ENCODE peak calls at places on chromosomes 3 and 15, in four cellular contexts. One of them, this sample, is unnamed.

GRCh38 chr15:59741274-59741906 is 52.3 kb upstream of the BNIP2 start:
- DNase-seq in astrocyte: no peak
- DNase-seq in H9: peak
- DNase-seq in K562: no peak
- DNase-seq in this sample: peak

GRCh38 chr3:181521831-181522230 is 189.9 kb upstream of the SOX2 start:
- DNase-seq in H9: no peak
- DNase-seq in astrocyte: no peak
- DNase-seq in K562: no peak
- DNase-seq in this sample: no peak

GRCh38 chr3:31958721-31959152 is 22.3 kb downstream of the OSBPL10 start:
- DNase-seq in H9: no peak
- DNase-seq in astrocyte: no peak
- DNase-seq in K562: no peak
- DNase-seq in this sample: no peak

GRCh38 chr3:3464131-3464530 is 284.6 kb upstream of the CRBN start:
- DNase-seq in H9: no peak
- DNase-seq in K562: no peak
- DNase-seq in astrocyte: no peak
- DNase-seq in this sample: peak

GRCh38 chr3:153291052-153291689 is 129.1 kb downstream of the RAP2B start:
- DNase-seq in astrocyte: no peak
- DNase-seq in H9: no peak
- DNase-seq in K562: peak
- DNase-seq in this sample: peak

GRCh38 chr15:33655488-33655887 is 312.8 kb upstream of the CHRM5 start:
- DNase-seq in H9: no peak
- DNase-seq in K562: no peak
- DNase-seq in astrocyte: no peak
- DNase-seq in this sample: no peak

GRCh38 chr3:194824676-194825075 is 139.0 kb downstream of the FAM43A start:
- DNase-seq in H9: no peak
- DNase-seq in K562: no peak
- DNase-seq in astrocyte: peak
- DNase-seq in this sample: no peak

GRCh38 chr15:45664451-45664850 is 29.6 kb downstream of the SQOR start:
- DNase-seq in K562: no peak
- DNase-seq in astrocyte: peak
- DNase-seq in H9: no peak
- DNase-seq in this sample: no peak

GRCh38 chr3:123046262-123046873 is 18.8 kb upstream of the SEMA5B start:
- DNase-seq in H9: no peak
- DNase-seq in astrocyte: no peak
- DNase-seq in K562: no peak
- DNase-seq in this sample: no peak

GRCh38 chr3:181723568-181724431 is 12.1 kb downstream of the SOX2 start:
- DNase-seq in K562: no peak
- DNase-seq in astrocyte: no peak
- DNase-seq in H9: no peak
- DNase-seq in this sample: no peak

GRCh38 chr15:37581866-37582532 is 352.4 kb upstream of the TMCO5A start:
- DNase-seq in H9: peak
- DNase-seq in astrocyte: no peak
- DNase-seq in K562: no peak
- DNase-seq in this sample: no peak

GRCh38 chr3:38255627-38256026 is 10.0 kb upstream of the SLC22A13 start:
- DNase-seq in H9: no peak
- DNase-seq in K562: no peak
- DNase-seq in astrocyte: no peak
- DNase-seq in this sample: no peak

GRCh38 chr3:104437131-104437750 is 929.5 kb upstream of the ALCAM start:
- DNase-seq in astrocyte: peak
- DNase-seq in H9: no peak
- DNase-seq in K562: no peak
- DNase-seq in this sample: no peak

GRCh38 chr3:112109313-112109712 is 23.1 kb downstream of the C3orf52 start:
- DNase-seq in K562: no peak
- DNase-seq in astrocyte: no peak
- DNase-seq in H9: no peak
- DNase-seq in this sample: no peak
- H2AFZ ChIP-seq in K562: no peak
- H2AFZ ChIP-seq in astrocyte: no peak
- H2AFZ ChIP-seq in H9: no peak
- H2AFZ ChIP-seq in this sample: no peak

GRCh38 chr3:112811150-112811884 is 35.3 kb downstream of the CD200R1L start:
- DNase-seq in astrocyte: peak
- DNase-seq in K562: no peak
- DNase-seq in H9: no peak
- DNase-seq in this sample: no peak
- H2AFZ ChIP-seq in astrocyte: no peak
- H2AFZ ChIP-seq in K562: no peak
- H2AFZ ChIP-seq in H9: no peak
- H2AFZ ChIP-seq in this sample: no peak

GRCh38 chr3:176953106-176954080 is 243.9 kb downstream of the TBL1XR1 start:
- DNase-seq in astrocyte: peak
- DNase-seq in H9: no peak
- DNase-seq in K562: no peak
- DNase-seq in this sample: no peak
- H2AFZ ChIP-seq in astrocyte: no peak
- H2AFZ ChIP-seq in H9: no peak
- H2AFZ ChIP-seq in K562: no peak
- H2AFZ ChIP-seq in this sample: no peak

DNA sequence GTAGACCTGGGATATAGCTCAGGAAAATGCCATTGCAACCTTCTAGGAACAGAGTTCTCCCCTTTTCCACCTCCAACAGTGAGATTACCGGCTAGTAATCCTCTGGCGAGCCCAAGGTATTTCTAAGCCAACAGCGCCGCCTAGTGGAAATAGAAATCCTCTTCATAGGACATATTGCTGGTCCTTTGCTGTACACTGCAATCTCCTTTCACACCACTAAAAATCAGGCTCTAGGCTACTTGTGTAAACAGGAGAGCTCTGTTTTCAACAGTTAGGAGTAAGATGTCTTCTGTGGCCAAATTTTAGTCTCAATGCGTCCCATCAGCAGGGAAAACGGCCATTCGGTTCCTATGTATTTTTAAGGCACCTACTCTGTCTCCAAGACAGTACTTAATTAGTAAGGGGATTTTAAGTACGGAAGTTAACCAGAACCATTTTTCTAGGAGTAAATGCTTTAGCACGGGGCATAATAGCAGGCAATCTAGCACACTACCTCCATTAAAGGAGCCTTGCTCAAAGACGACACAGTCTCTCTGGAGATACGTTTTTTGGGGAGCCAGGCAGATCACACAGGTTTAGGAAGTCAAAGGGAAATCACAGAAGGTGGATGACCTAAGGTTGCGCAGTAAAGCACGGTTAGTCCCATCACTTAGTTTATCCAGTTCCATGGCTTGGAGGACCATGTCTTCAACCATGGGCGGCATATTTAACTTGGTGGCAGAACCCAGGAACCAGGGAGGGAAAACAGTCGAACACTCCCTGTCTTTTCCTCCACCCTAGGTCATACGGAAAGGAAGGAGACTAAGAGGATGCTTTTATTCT is 43.8 kb downstream of the NCEH1 start:
- DNase-seq in astrocyte: peak
- DNase-seq in K562: peak
- DNase-seq in H9: peak
- DNase-seq in this sample: peak
- H2AFZ ChIP-seq in astrocyte: no peak
- H2AFZ ChIP-seq in K562: no peak
- H2AFZ ChIP-seq in H9: no peak
- H2AFZ ChIP-seq in this sample: no peak

This sample was measured in neural progenitor cell.